ENCODE peak calls at places on chromosomes 4 and X, in nine cellular contexts. One of them, this sample, is unnamed.

GRCh38 chr4:82785248-82786003 is 13.2 kb downstream of the SCD5 start:
- DNase-seq in kidney epithelial cell: peak; percentile 60
- DNase-seq in lung: no peak
- DNase-seq in pancreas: no peak
- DNase-seq in Peyer's patch: no peak
- DNase-seq in hepatocyte: no peak
- DNase-seq in BJ: peak; percentile 65
- DNase-seq in PC-9: peak; percentile 53
- DNase-seq in NB4: peak; percentile 77
- DNase-seq in this sample: peak; percentile 37

GRCh38 chrX:14598330-14598729 is 69.0 kb downstream of the GLRA2 start:
- DNase-seq in kidney epithelial cell: no peak
- DNase-seq in lung: no peak
- DNase-seq in pancreas: no peak
- DNase-seq in Peyer's patch: no peak
- DNase-seq in hepatocyte: no peak
- DNase-seq in BJ: no peak
- DNase-seq in PC-9: no peak
- DNase-seq in NB4: no peak
- DNase-seq in this sample: no peak

GRCh38 chrX:117835034-117835433 is 281.6 kb downstream of the KLHL13 start:
- DNase-seq in kidney epithelial cell: no peak
- DNase-seq in lung: no peak
- DNase-seq in pancreas: no peak
- DNase-seq in Peyer's patch: no peak
- DNase-seq in hepatocyte: no peak
- DNase-seq in BJ: no peak
- DNase-seq in PC-9: no peak
- DNase-seq in NB4: no peak
- DNase-seq in this sample: no peak

GRCh38 chr4:15314974-15315373 is 112.9 kb upstream of the C1QTNF7 start:
- DNase-seq in kidney epithelial cell: no peak
- DNase-seq in lung: no peak
- DNase-seq in pancreas: no peak
- DNase-seq in Peyer's patch: no peak
- DNase-seq in hepatocyte: no peak
- DNase-seq in BJ: no peak
- DNase-seq in PC-9: no peak
- DNase-seq in NB4: no peak
- DNase-seq in this sample: no peak

GRCh38 chr4:28784188-28784587 is 1923.5 kb downstream of the STIM2 start:
- DNase-seq in kidney epithelial cell: no peak
- DNase-seq in lung: no peak
- DNase-seq in pancreas: no peak
- DNase-seq in Peyer's patch: no peak
- DNase-seq in hepatocyte: no peak
- DNase-seq in BJ: no peak
- DNase-seq in PC-9: no peak
- DNase-seq in NB4: no peak
- DNase-seq in this sample: no peak

GRCh38 chr4:53863163-53863562 is 201.2 kb downstream of the CHIC2 start:
- DNase-seq in kidney epithelial cell: no peak
- DNase-seq in lung: no peak
- DNase-seq in pancreas: no peak
- DNase-seq in Peyer's patch: no peak
- DNase-seq in hepatocyte: no peak
- DNase-seq in BJ: no peak
- DNase-seq in PC-9: no peak
- DNase-seq in NB4: no peak
- DNase-seq in this sample: no peak

GRCh38 chr4:76087007-76087769 is 12.7 kb downstream of the ART3 start:
- DNase-seq in kidney epithelial cell: peak; percentile 25
- DNase-seq in lung: no peak
- DNase-seq in pancreas: peak; percentile 39
- DNase-seq in Peyer's patch: peak; percentile 49
- DNase-seq in hepatocyte: peak; percentile 77
- DNase-seq in BJ: no peak
- DNase-seq in PC-9: peak; percentile 35
- DNase-seq in NB4: peak; percentile 81
- DNase-seq in this sample: peak; percentile 20

GRCh38 chr4:136831553-136831952 is 700.7 kb downstream of the PCDH18 start:
- DNase-seq in kidney epithelial cell: no peak
- DNase-seq in lung: no peak
- DNase-seq in pancreas: no peak
- DNase-seq in Peyer's patch: no peak
- DNase-seq in hepatocyte: no peak
- DNase-seq in BJ: no peak
- DNase-seq in PC-9: no peak
- DNase-seq in NB4: peak; percentile 11
- DNase-seq in this sample: no peak

GRCh38 chr4:83329521-83330105 is 5.0 kb downstream of the HPSE start:
- DNase-seq in kidney epithelial cell: no peak
- DNase-seq in lung: no peak
- DNase-seq in pancreas: no peak
- DNase-seq in Peyer's patch: no peak
- DNase-seq in hepatocyte: peak; percentile 13
- DNase-seq in BJ: no peak
- DNase-seq in PC-9: no peak
- DNase-seq in NB4: no peak
- DNase-seq in this sample: no peak

GRCh38 chrX:140799216-140799615 is 89.7 kb downstream of the LINC00632 start:
- DNase-seq in kidney epithelial cell: no peak
- DNase-seq in lung: no peak
- DNase-seq in pancreas: no peak
- DNase-seq in Peyer's patch: no peak
- DNase-seq in hepatocyte: no peak
- DNase-seq in BJ: no peak
- DNase-seq in PC-9: no peak
- DNase-seq in NB4: no peak
- DNase-seq in this sample: no peak

GRCh38 chr4:122771724-122772123 is 39.2 kb downstream of the BBS12 start:
- DNase-seq in kidney epithelial cell: no peak
- DNase-seq in lung: no peak
- DNase-seq in pancreas: no peak
- DNase-seq in Peyer's patch: no peak
- DNase-seq in hepatocyte: no peak
- DNase-seq in BJ: no peak
- DNase-seq in PC-9: no peak
- DNase-seq in NB4: no peak
- DNase-seq in this sample: no peak

GRCh38 chr4:159229164-159229563 is 126.3 kb downstream of the RAPGEF2 start:
- DNase-seq in kidney epithelial cell: peak; percentile 35
- DNase-seq in lung: no peak
- DNase-seq in pancreas: no peak
- DNase-seq in Peyer's patch: no peak
- DNase-seq in hepatocyte: peak; percentile 68
- DNase-seq in BJ: peak; percentile 35
- DNase-seq in PC-9: peak; percentile 36
- DNase-seq in NB4: no peak
- DNase-seq in this sample: peak; percentile 18

GRCh38 chr4:108426493-108426892 is 193.9 kb upstream of the RPL34 start:
- DNase-seq in kidney epithelial cell: no peak
- DNase-seq in lung: no peak
- DNase-seq in pancreas: no peak
- DNase-seq in Peyer's patch: no peak
- DNase-seq in hepatocyte: no peak
- DNase-seq in BJ: no peak
- DNase-seq in PC-9: no peak
- DNase-seq in NB4: no peak
- DNase-seq in this sample: no peak

GRCh38 chr4:181647396-181648107 is 595.6 kb upstream of the TENM3 start:
- DNase-seq in kidney epithelial cell: no peak
- DNase-seq in lung: no peak
- DNase-seq in pancreas: no peak
- DNase-seq in Peyer's patch: no peak
- DNase-seq in hepatocyte: no peak
- DNase-seq in BJ: no peak
- DNase-seq in PC-9: no peak
- DNase-seq in NB4: no peak
- DNase-seq in this sample: no peak

DNA sequence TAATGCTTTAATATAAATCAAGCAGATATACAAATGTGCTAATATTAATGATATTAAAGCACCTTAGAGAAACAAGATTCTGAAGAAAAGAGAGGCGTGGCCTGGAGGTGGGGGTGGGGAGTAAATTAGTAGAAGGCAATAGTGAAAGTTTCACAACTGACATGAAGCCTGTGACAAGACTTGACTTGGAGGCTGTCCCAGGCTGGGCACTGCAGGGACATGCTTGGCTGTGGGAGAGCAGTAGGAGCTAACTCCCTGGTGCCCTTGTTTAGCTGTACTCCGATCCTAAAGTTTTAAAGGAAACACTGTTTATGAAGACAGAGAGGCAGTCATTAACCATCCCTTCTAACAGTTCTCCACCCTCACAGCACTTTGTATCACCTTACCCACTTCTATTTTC is 239.0 kb upstream of the MAB21L2 start:
- DNase-seq in kidney epithelial cell: no peak
- DNase-seq in lung: no peak
- DNase-seq in pancreas: no peak
- DNase-seq in Peyer's patch: no peak
- DNase-seq in hepatocyte: no peak
- DNase-seq in BJ: no peak
- DNase-seq in PC-9: no peak
- DNase-seq in NB4: no peak
- DNase-seq in this sample: no peak
- H3K4me3 ChIP-seq in kidney epithelial cell: no peak overlapping the region
- H3K4me3 ChIP-seq in lung: no peak overlapping the region
- H3K4me3 ChIP-seq in pancreas: no peak overlapping the region
- H3K4me3 ChIP-seq in Peyer's patch: no peak overlapping the region
- H3K4me3 ChIP-seq in hepatocyte: no peak overlapping the region
- H3K4me3 ChIP-seq in BJ: no peak overlapping the region
- H3K4me3 ChIP-seq in PC-9: no peak overlapping the region
- H3K4me3 ChIP-seq in NB4: no peak overlapping the region
- H3K4me3 ChIP-seq in this sample: no peak overlapping the region

GRCh38 chr4:112142152-112142551 is 3.1 kb upstream of the FAM241A start:
- DNase-seq in kidney epithelial cell: no peak
- DNase-seq in lung: no peak
- DNase-seq in pancreas: no peak
- DNase-seq in Peyer's patch: no peak
- DNase-seq in hepatocyte: no peak
- DNase-seq in BJ: no peak
- DNase-seq in PC-9: no peak
- DNase-seq in NB4: no peak
- DNase-seq in this sample: no peak

GRCh38 chr4:112147697-112148096 is 2.4 kb downstream of the FAM241A start:
- DNase-seq in kidney epithelial cell: no peak
- DNase-seq in lung: no peak
- DNase-seq in pancreas: no peak
- DNase-seq in Peyer's patch: no peak
- DNase-seq in hepatocyte: no peak
- DNase-seq in BJ: no peak
- DNase-seq in PC-9: no peak
- DNase-seq in NB4: no peak
- DNase-seq in this sample: no peak

GRCh38 chr4:112144546-112145325 is 518 bp upstream of the FAM241A start:
- DNase-seq in kidney epithelial cell: no peak
- DNase-seq in lung: no peak
- DNase-seq in pancreas: no peak
- DNase-seq in Peyer's patch: no peak
- DNase-seq in hepatocyte: no peak
- DNase-seq in BJ: no peak
- DNase-seq in PC-9: no peak
- DNase-seq in NB4: no peak
- DNase-seq in this sample: no peak

GRCh38 chr4:112145326-112145819 is at the start of gene FAM241A:
- DNase-seq in kidney epithelial cell: no peak
- DNase-seq in lung: peak; percentile 87
- DNase-seq in pancreas: peak; percentile 80
- DNase-seq in Peyer's patch: peak; percentile 89
- DNase-seq in hepatocyte: peak; percentile 93
- DNase-seq in BJ: no peak
- DNase-seq in PC-9: peak; percentile 80
- DNase-seq in NB4: peak; percentile 91
- DNase-seq in this sample: no peak

GRCh38 chr4:112145820-112146813 is 863 bp downstream of the FAM241A start:
- DNase-seq in kidney epithelial cell: no peak
- DNase-seq in lung: peak; percentile 47
- DNase-seq in pancreas: peak; percentile 39
- DNase-seq in Peyer's patch: peak; percentile 66
- DNase-seq in hepatocyte: peak; percentile 67
- DNase-seq in BJ: no peak
- DNase-seq in PC-9: peak; percentile 28
- DNase-seq in NB4: peak; percentile 68
- DNase-seq in this sample: no peak
- TF ChIP-seq CTCF in kidney epithelial cell: peak; percentile 16
- TF ChIP-seq CTCF in lung: no peak
- TF ChIP-seq CTCF in pancreas: no peak
- TF ChIP-seq CTCF in Peyer's patch: no peak
- TF ChIP-seq CTCF in hepatocyte: peak; percentile 21
- TF ChIP-seq CTCF in BJ: peak; percentile 36
- TF ChIP-seq CTCF in PC-9: no peak
- TF ChIP-seq CTCF in NB4: no peak
- TF ChIP-seq CTCF in this sample: no peak

GRCh38 chrX:115642304-115642703 is 81.3 kb downstream of the PLS3 start:
- DNase-seq in kidney epithelial cell: no peak
- DNase-seq in lung: no peak
- DNase-seq in pancreas: no peak
- DNase-seq in Peyer's patch: no peak
- DNase-seq in hepatocyte: no peak
- DNase-seq in BJ: no peak
- DNase-seq in PC-9: no peak
- DNase-seq in NB4: peak; percentile 7
- DNase-seq in this sample: no peak

GRCh38 chrX:115642895-115643530 is 82.0 kb downstream of the PLS3 start:
- DNase-seq in kidney epithelial cell: no peak
- DNase-seq in lung: no peak
- DNase-seq in pancreas: peak; percentile 28
- DNase-seq in Peyer's patch: no peak
- DNase-seq in hepatocyte: peak; percentile 75
- DNase-seq in BJ: peak; percentile 39
- DNase-seq in PC-9: peak; percentile 41
- DNase-seq in NB4: peak; percentile 44
- DNase-seq in this sample: no peak

GRCh38 chrX:115639481-115639880 is 78.5 kb downstream of the PLS3 start:
- DNase-seq in kidney epithelial cell: no peak
- DNase-seq in lung: no peak
- DNase-seq in pancreas: no peak
- DNase-seq in Peyer's patch: no peak
- DNase-seq in hepatocyte: no peak
- DNase-seq in BJ: no peak
- DNase-seq in PC-9: no peak
- DNase-seq in NB4: no peak
- DNase-seq in this sample: no peak
- H3K4me3 ChIP-seq in kidney epithelial cell: no peak overlapping the region
- H3K4me3 ChIP-seq in lung: no peak overlapping the region
- H3K4me3 ChIP-seq in pancreas: no peak overlapping the region
- H3K4me3 ChIP-seq in Peyer's patch: no peak overlapping the region
- H3K4me3 ChIP-seq in hepatocyte: no peak overlapping the region
- H3K4me3 ChIP-seq in BJ: no peak overlapping the region
- H3K4me3 ChIP-seq in PC-9: no peak overlapping the region
- H3K4me3 ChIP-seq in NB4: no peak overlapping the region
- H3K4me3 ChIP-seq in this sample: no peak overlapping the region

GRCh38 chr4:142719854-142720541 is 126.1 kb downstream of the INPP4B start:
- DNase-seq in kidney epithelial cell: no peak
- DNase-seq in lung: no peak
- DNase-seq in pancreas: no peak
- DNase-seq in Peyer's patch: no peak
- DNase-seq in hepatocyte: peak; percentile 14
- DNase-seq in BJ: no peak
- DNase-seq in PC-9: no peak
- DNase-seq in NB4: peak; percentile 9
- DNase-seq in this sample: no peak
- TF ChIP-seq CTCF in kidney epithelial cell: peak; percentile 53
- TF ChIP-seq CTCF in lung: no peak
- TF ChIP-seq CTCF in pancreas: peak; percentile 28
- TF ChIP-seq CTCF in Peyer's patch: no peak
- TF ChIP-seq CTCF in hepatocyte: peak; percentile 60
- TF ChIP-seq CTCF in BJ: peak; percentile 54
- TF ChIP-seq CTCF in PC-9: peak; percentile 63
- TF ChIP-seq CTCF in NB4: no peak
- TF ChIP-seq CTCF in this sample: peak; percentile 70